ENCODE peak calls at places on chromosomes 1 and 21, in seven cellular contexts. T, R, J, N, Y, B and L are unnamed samples.

GRCh38 chr1:30420519-30421050 is 302.8 kb downstream of the MATN1 start:
- DNase-seq in T (peak), R (no peak), J (no peak), N (no peak), Y (peak), B (no peak), L (no peak)

GRCh38 chr1:34975312-34975711 is 9.8 kb downstream of the TMEM35B start:
- DNase-seq in T (no peak), R (no peak), J (no peak), N (no peak), Y (no peak), B (no peak), L (no peak)

GRCh38 chr21:43609501-43610340 is 49.6 kb downstream of the HSF2BP start:
- DNase-seq in T (no peak), R (peak), J (peak), N (peak), Y (peak), B (no peak), L (no peak)

GRCh38 chr1:195664628-195665027 is 943.6 kb downstream of the KCNT2 start:
- DNase-seq in T (no peak), R (peak), J (no peak), N (no peak), Y (no peak), B (peak), L (no peak)

GRCh38 chr1:109191377-109191776 is 22.3 kb upstream of the SARS1 start:
- DNase-seq in T (no peak), R (no peak), J (no peak), N (no peak), Y (no peak), B (no peak), L (no peak)

GRCh38 chr1:246682231-246682895 is 41.8 kb upstream of the SCCPDH start:
- DNase-seq in T (no peak), R (peak), J (no peak), N (no peak), Y (no peak), B (no peak), L (no peak)

GRCh38 chr1:230303822-230304221 is 122.3 kb downstream of the PGBD5 start:
- DNase-seq in T (no peak), R (peak), J (peak), N (no peak), Y (no peak), B (peak), L (no peak)

GRCh38 chr1:167529829-167530474 is 11.6 kb upstream of the CD247 start:
- DNase-seq in T (no peak), R (peak), J (no peak), N (no peak), Y (no peak), B (peak), L (no peak)

GRCh38 chr1:183569141-183569540 is 21.1 kb downstream of the NCF2 start:
- DNase-seq in T (no peak), R (peak), J (no peak), N (no peak), Y (no peak), B (peak), L (no peak)

GRCh38 chr1:67019600-67020136 is 34.3 kb downstream of the SLC35D1 start:
- DNase-seq in T (no peak), R (peak), J (no peak), N (no peak), Y (no peak), B (peak), L (no peak)

GRCh38 chr1:183685112-183685713 is 32.1 kb upstream of the APOBEC4 start:
- DNase-seq in T (peak), R (peak), J (no peak), N (no peak), Y (no peak), B (peak), L (no peak)

GRCh38 chr1:78070758-78071157 is 25.0 kb downstream of the GIPC2 start:
- DNase-seq in T (no peak), R (peak), J (no peak), N (no peak), Y (no peak), B (peak), L (no peak)

GRCh38 chr1:163422738-163423404 is 101.1 kb downstream of the NUF2 start:
- DNase-seq in T (no peak), R (no peak), J (no peak), N (no peak), Y (no peak), B (no peak), L (no peak)

GRCh38 chr21:42614811-42615342 is 38.5 kb upstream of the PDE9A start:
- DNase-seq in T (peak), R (no peak), J (no peak), N (peak), Y (peak), B (no peak), L (peak)

GRCh38 chr1:162561616-162562451 is at the start of gene UAP1:
- DNase-seq in T (no peak), R (peak), J (no peak), N (peak), Y (no peak), B (peak), L (no peak)

GRCh38 chr21:41446571-41446970 is 20.5 kb downstream of the MX1 start:
- DNase-seq in T (no peak), R (no peak), J (no peak), N (no peak), Y (no peak), B (peak), L (no peak)

GRCh38 chr1:1285618-1286311 is 5.5 kb downstream of the SCNN1D start:
- DNase-seq in T (no peak), R (no peak), J (no peak), N (no peak), Y (no peak), B (no peak), L (no peak)

GRCh38 chr1:211637066-211637465 is 38.4 kb downstream of the NEK2 start:
- DNase-seq in T (peak), R (no peak), J (no peak), N (no peak), Y (no peak), B (no peak), L (no peak)

GRCh38 chr1:53449026-53449425 is 10.2 kb upstream of the DMRTB1 start:
- DNase-seq in T (no peak), R (peak), J (no peak), N (no peak), Y (no peak), B (peak), L (no peak)

GRCh38 chr1:51569284-51570062 is 47.4 kb upstream of the OSBPL9 start:
- DNase-seq in T (no peak), R (peak), J (no peak), N (peak), Y (peak), B (peak), L (no peak)

GRCh38 chr1:161885013-161885412 is 118.9 kb downstream of the ATF6 start:
- DNase-seq in T (no peak), R (peak), J (no peak), N (no peak), Y (no peak), B (peak), L (no peak)

GRCh38 chr1:173562813-173563212 is 40.1 kb downstream of the SLC9C2 start:
- DNase-seq in T (no peak), R (no peak), J (no peak), N (no peak), Y (no peak), B (no peak), L (no peak)

GRCh38 chr1:169102567-169102966 is 3.9 kb upstream of the ATP1B1 start:
- DNase-seq in T (no peak), R (peak), J (peak), N (peak), Y (no peak), B (peak), L (no peak)